ENCODE peak calls at places on chromosomes 16 and 17, in ten cellular contexts. X, B, W, D, T, I, L, P, H and R are unnamed samples.

GRCh38 chr17:75096082-75096625 is 8.4 kb downstream of the SLC16A5 start:
- DNase-seq in X (no peak), B (no peak), W (peak; percentile 62), D (peak; percentile 69), T (no peak), I (peak; percentile 41), L (peak; percentile 88), P (peak; percentile 88), H (peak; percentile 72), R (peak; percentile 50)

GRCh38 chr17:38451030-38451839 is 23.0 kb downstream of the ARHGAP23 start:
- DNase-seq in X (no peak), B (no peak), W (peak; percentile 52), D (peak; percentile 92), T (no peak), I (peak; percentile 50), L (peak; percentile 81), P (no peak), H (peak; percentile 89), R (peak; percentile 82)

GRCh38 chr17:18230288-18231141 is 5.1 kb downstream of the LLGL1 start:
- DNase-seq in X (no peak), B (no peak), W (no peak), D (no peak), T (no peak), I (no peak), L (no peak), P (no peak), H (no peak), R (no peak)

GRCh38 chr16:10242916-10243315 is 60.7 kb upstream of the GRIN2A start:
- DNase-seq in X (no peak), B (no peak), W (no peak), D (no peak), T (no peak), I (no peak), L (no peak), P (no peak), H (no peak), R (no peak)

GRCh38 chr17:59620518-59621259 is 994 bp downstream of the CLTC start:
- DNase-seq in X (peak; percentile 46), B (peak; percentile 73), W (no peak), D (peak; percentile 43), T (peak; percentile 41), I (no peak), L (peak; percentile 45), P (peak; percentile 70), H (peak; percentile 44), R (peak; percentile 32)

GRCh38 chr17:48494335-48494734 is 36.5 kb downstream of the HOXB1 start:
- DNase-seq in X (no peak), B (no peak), W (peak; percentile 90), D (peak; percentile 42), T (no peak), I (no peak), L (no peak), P (no peak), H (peak; percentile 54), R (peak; percentile 81)

GRCh38 chr17:45886852-45887251 is 7.5 kb upstream of the MAPT start:
- DNase-seq in X (no peak), B (no peak), W (no peak), D (no peak), T (no peak), I (no peak), L (no peak), P (no peak), H (no peak), R (no peak)

GRCh38 chr16:55370762-55371482 is 46.9 kb downstream of the IRX6 start:
- DNase-seq in X (no peak), B (peak; percentile 73), W (peak; percentile 22), D (peak; percentile 39), T (no peak), I (peak; percentile 31), L (no peak), P (peak; percentile 36), H (peak; percentile 45), R (peak; percentile 35)

GRCh38 chr16:30377050-30377811 is 2.6 kb downstream of the MYL11 start:
- DNase-seq in X (no peak), B (no peak), W (no peak), D (no peak), T (no peak), I (no peak), L (no peak), P (no peak), H (no peak), R (no peak)

GRCh38 chr16:30379165-30379783 is 3.1 kb downstream of the SEPTIN1 start:
- DNase-seq in X (no peak), B (no peak), W (no peak), D (no peak), T (no peak), I (no peak), L (no peak), P (no peak), H (no peak), R (no peak)

GRCh38 chr16:30380072-30380471 is 2.3 kb downstream of the SEPTIN1 start:
- DNase-seq in X (no peak), B (no peak), W (no peak), D (no peak), T (no peak), I (no peak), L (no peak), P (no peak), H (no peak), R (no peak)

GRCh38 chr16:30377812-30378235 is 3.2 kb downstream of the MYL11 start:
- DNase-seq in X (peak; percentile 92), B (peak; percentile 98), W (peak; percentile 92), D (peak; percentile 94), T (peak; percentile 93), I (peak; percentile 82), L (peak; percentile 92), P (peak; percentile 96), H (peak; percentile 95), R (peak; percentile 86)

DNA sequence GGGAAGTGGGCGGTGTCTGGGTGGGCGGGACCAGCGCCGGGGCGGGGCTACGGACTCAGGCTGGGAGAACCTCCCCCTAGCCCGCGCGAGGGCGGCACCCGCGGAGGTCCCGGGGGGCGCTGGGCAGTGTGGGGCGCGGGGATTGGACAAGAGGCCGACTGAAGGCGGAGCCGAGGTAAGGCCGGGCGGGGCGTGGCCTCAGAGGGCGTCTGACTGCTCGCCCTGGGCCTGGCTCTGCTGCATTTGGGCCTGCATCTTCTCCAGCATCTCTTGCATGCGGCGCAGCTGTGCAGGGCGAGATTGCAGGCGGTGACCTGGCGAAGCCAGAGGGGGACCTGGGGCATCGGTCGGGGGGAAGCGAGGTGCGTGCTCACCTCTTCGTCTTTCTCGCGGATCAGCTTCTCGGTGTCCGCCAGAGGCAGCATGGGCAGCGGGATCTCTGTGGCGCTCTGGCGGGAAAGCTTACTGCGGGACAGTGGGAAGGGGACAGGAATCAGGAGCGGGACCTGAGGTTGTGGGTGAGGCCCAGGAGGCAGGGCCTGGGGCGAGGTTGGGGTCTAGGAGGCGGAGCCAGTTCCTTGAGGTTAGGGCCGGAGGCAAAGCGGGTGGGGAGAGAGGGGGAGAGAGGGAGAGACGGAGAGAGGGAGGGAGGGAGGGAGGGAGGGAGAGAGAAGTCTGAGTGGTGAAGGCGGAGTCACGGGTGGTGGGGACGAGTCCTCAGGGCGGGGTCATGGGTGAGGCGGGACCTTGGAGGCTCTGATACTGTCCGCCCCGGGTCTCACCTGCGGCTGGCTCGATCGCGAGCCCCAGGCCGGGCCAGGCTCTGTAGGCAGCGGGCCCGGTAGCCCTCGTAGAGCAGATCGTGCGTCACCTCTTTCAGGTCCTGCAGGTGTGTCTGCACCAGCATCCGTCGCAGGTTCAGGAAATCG is 3.9 kb downstream of the SEPTIN1 start:
- DNase-seq in X (peak; percentile 100), B (peak; percentile 100), W (peak; percentile 97), D (peak; percentile 99), T (peak; percentile 99), I (peak; percentile 97), L (peak; percentile 99), P (peak; percentile 99), H (peak; percentile 99), R (peak; percentile 99)
- TF ChIP-seq CTCF in X (no peak), B (no peak), W (peak; percentile 23), D (peak; percentile 29), T (peak; percentile 26), I (peak; percentile 56), L (peak; percentile 6), P (no peak), H (peak; percentile 25), R (peak; percentile 35)

GRCh38 chr17:78403822-78404221 is 25.4 kb downstream of the PGS1 start:
- DNase-seq in X (no peak), B (no peak), W (no peak), D (no peak), T (no peak), I (no peak), L (no peak), P (no peak), H (no peak), R (no peak)
- H3K4me3 ChIP-seq in X (no peak overlapping the region), B (no peak overlapping the region), W (no peak overlapping the region), D (no peak overlapping the region), T (no peak overlapping the region), I (no peak overlapping the region), L (no peak overlapping the region), P (no peak overlapping the region), H (no peak overlapping the region), R (no peak overlapping the region)

GRCh38 chr16:82440336-82440735 is 186.4 kb upstream of the CDH13 start:
- DNase-seq in X (no peak), B (no peak), W (no peak), D (no peak), T (no peak), I (no peak), L (no peak), P (no peak), H (no peak), R (no peak)

GRCh38 chr16:82439678-82440293 is 187.0 kb upstream of the CDH13 start:
- DNase-seq in X (no peak), B (no peak), W (no peak), D (peak; percentile 10), T (no peak), I (peak; percentile 20), L (peak; percentile 6), P (peak; percentile 14), H (peak; percentile 16), R (no peak)
- TF ChIP-seq CTCF in X (no peak), B (no peak), W (peak; percentile 50), D (peak; percentile 53), T (no peak), I (peak; percentile 79), L (peak; percentile 30), P (no peak), H (peak; percentile 52), R (peak; percentile 58)

GRCh38 chr16:84818989-84819643 is 669 bp upstream of the CRISPLD2 start:
- DNase-seq in X (no peak), B (no peak), W (no peak), D (no peak), T (no peak), I (no peak), L (no peak), P (no peak), H (no peak), R (no peak)

GRCh38 chr16:84819644-84820304 is at the start of gene CRISPLD2:
- DNase-seq in X (peak; percentile 82), B (peak; percentile 99), W (peak; percentile 90), D (peak; percentile 91), T (peak; percentile 72), I (peak; percentile 84), L (peak; percentile 86), P (peak; percentile 93), H (peak; percentile 94), R (peak; percentile 88)

GRCh38 chr16:84820771-84821170 is 986 bp downstream of the CRISPLD2 start:
- DNase-seq in X (no peak), B (peak; percentile 80), W (peak; percentile 23), D (no peak), T (no peak), I (no peak), L (no peak), P (no peak), H (no peak), R (no peak)

GRCh38 chr16:84821179-84821578 is 1.4 kb downstream of the CRISPLD2 start:
- DNase-seq in X (no peak), B (peak; percentile 72), W (no peak), D (no peak), T (no peak), I (no peak), L (no peak), P (no peak), H (no peak), R (no peak)

GRCh38 chr16:84820305-84820684 is 510 bp downstream of the CRISPLD2 start:
- DNase-seq in X (no peak), B (peak; percentile 64), W (peak; percentile 27), D (no peak), T (no peak), I (no peak), L (no peak), P (no peak), H (no peak), R (no peak)
- H3K4me3 ChIP-seq in X (peak overlapping the region; percentile 53), B (peak overlapping the region; percentile 74), W (peak overlapping the region; percentile 82), D (peak overlapping the region; percentile 65), T (peak overlapping the region; percentile 45), I (peak overlapping the region; percentile 63), L (no peak overlapping the region), P (peak overlapping the region; percentile 34), H (peak overlapping the region; percentile 18), R (peak overlapping the region; percentile 57)